ENCODE peak calls at places on chromosomes 16 and 17, in five cellular contexts. One of them, this sample, is unnamed. For H3K27me3, the result is how much of the 10 kb centered on the place peaks cover.

GRCh38 chr16:9647981-9648701 is 534.1 kb downstream of the GRIN2A start:
- DNase-seq in suprapubic skin: no peak
- DNase-seq in tibial artery: no peak
- DNase-seq in colonic mucosa: peak
- DNase-seq in HCT116: no peak
- DNase-seq in this sample: no peak

GRCh38 chr17:41885733-41886132 is 20.5 kb upstream of the KLHL11 start:
- DNase-seq in tibial artery: no peak
- DNase-seq in HCT116: no peak
- DNase-seq in suprapubic skin: no peak
- DNase-seq in colonic mucosa: no peak
- DNase-seq in this sample: no peak

GRCh38 chr17:73633736-73634135 is 10.5 kb downstream of the SDK2 start:
- DNase-seq in colonic mucosa: no peak
- DNase-seq in tibial artery: no peak
- DNase-seq in suprapubic skin: no peak
- DNase-seq in HCT116: no peak
- DNase-seq in this sample: no peak

GRCh38 chr16:85878875-85879274 is 20.1 kb upstream of the IRF8 start:
- DNase-seq in suprapubic skin: no peak
- DNase-seq in colonic mucosa: peak
- DNase-seq in tibial artery: no peak
- DNase-seq in HCT116: no peak
- DNase-seq in this sample: peak

GRCh38 chr17:76240461-76241204 is at the start of gene RNF157:
- DNase-seq in HCT116: no peak
- DNase-seq in suprapubic skin: no peak
- DNase-seq in tibial artery: no peak
- DNase-seq in colonic mucosa: peak
- DNase-seq in this sample: no peak

GRCh38 chr16:74449470-74449869 is 28.2 kb upstream of the CLEC18B start:
- DNase-seq in suprapubic skin: no peak
- DNase-seq in colonic mucosa: no peak
- DNase-seq in tibial artery: peak
- DNase-seq in HCT116: peak
- DNase-seq in this sample: no peak

GRCh38 chr16:52435573-52435972 is 111.4 kb downstream of the TOX3 start:
- DNase-seq in HCT116: no peak
- DNase-seq in tibial artery: no peak
- DNase-seq in colonic mucosa: no peak
- DNase-seq in suprapubic skin: no peak
- DNase-seq in this sample: peak

GRCh38 chr16:67917852-67918236 is 13.8 kb downstream of the CTRL start:
- DNase-seq in HCT116: peak
- DNase-seq in colonic mucosa: no peak
- DNase-seq in suprapubic skin: no peak
- DNase-seq in tibial artery: no peak
- DNase-seq in this sample: peak

GRCh38 chr17:66214893-66215528 is 14.2 kb downstream of the APOH start:
- DNase-seq in colonic mucosa: no peak
- DNase-seq in suprapubic skin: no peak
- DNase-seq in tibial artery: no peak
- DNase-seq in HCT116: no peak
- DNase-seq in this sample: no peak

GRCh38 chr16:27431773-27432599 is 30.0 kb downstream of the IL21R start:
- DNase-seq in tibial artery: no peak
- DNase-seq in suprapubic skin: peak
- DNase-seq in colonic mucosa: peak
- DNase-seq in HCT116: no peak
- DNase-seq in this sample: no peak

DNA sequence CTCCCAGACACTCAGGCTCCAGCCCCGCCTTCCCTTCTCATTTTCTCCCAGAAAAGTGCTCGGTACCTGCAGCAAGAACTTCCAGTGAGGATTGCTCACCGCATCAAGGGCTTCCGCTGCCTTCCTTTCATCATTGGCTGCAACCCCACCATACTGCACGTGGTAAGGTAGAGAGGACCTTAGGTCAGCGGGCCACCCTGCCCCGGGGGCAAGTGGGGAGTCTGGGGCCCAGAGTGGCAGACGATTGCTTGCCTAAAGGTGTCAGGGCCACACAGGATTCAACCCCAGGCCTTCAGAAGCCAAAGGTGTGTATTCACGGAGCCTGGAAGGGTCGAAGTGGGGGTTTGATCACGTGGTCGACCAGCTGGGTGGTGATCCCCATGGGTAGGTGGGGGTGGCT is 1.4 kb downstream of the BCKDK start:
- DNase-seq in suprapubic skin: no peak
- DNase-seq in colonic mucosa: no peak
- DNase-seq in HCT116: no peak
- DNase-seq in tibial artery: no peak
- DNase-seq in this sample: no peak
- H3K4me3 ChIP-seq in suprapubic skin: peak
- H3K4me3 ChIP-seq in colonic mucosa: no peak
- H3K4me3 ChIP-seq in HCT116: no peak
- H3K4me3 ChIP-seq in tibial artery: no peak
- H3K4me3 ChIP-seq in this sample: no peak

GRCh38 chr16:80974649-80975376 is 31.9 kb downstream of the CMC2 start:
- DNase-seq in HCT116: peak
- DNase-seq in tibial artery: no peak
- DNase-seq in colonic mucosa: no peak
- DNase-seq in suprapubic skin: no peak
- DNase-seq in this sample: no peak
- TF ChIP-seq CTCF in HCT116: peak
- TF ChIP-seq CTCF in tibial artery: no peak
- TF ChIP-seq CTCF in colonic mucosa: no peak
- TF ChIP-seq CTCF in suprapubic skin: no peak
- TF ChIP-seq CTCF in this sample: peak

GRCh38 chr17:79795795-79796569 is 895 bp downstream of the CBX8 start:
- DNase-seq in tibial artery: no peak
- DNase-seq in suprapubic skin: no peak
- DNase-seq in colonic mucosa: no peak
- DNase-seq in HCT116: no peak
- DNase-seq in this sample: no peak
- H3K27me3 ChIP-seq in tibial artery: under half
- H3K27me3 ChIP-seq in suprapubic skin: half or more
- H3K27me3 ChIP-seq in colonic mucosa: half or more
- H3K27me3 ChIP-seq in HCT116: under half
- H3K27me3 ChIP-seq in this sample: half or more

GRCh38 chr17:58340623-58340876 is 11.5 kb downstream of the SUPT4H1 start:
- DNase-seq in colonic mucosa: no peak
- DNase-seq in tibial artery: no peak
- DNase-seq in suprapubic skin: no peak
- DNase-seq in HCT116: no peak
- DNase-seq in this sample: no peak
- H3K4me3 ChIP-seq in colonic mucosa: no peak
- H3K4me3 ChIP-seq in tibial artery: no peak
- H3K4me3 ChIP-seq in suprapubic skin: no peak
- H3K4me3 ChIP-seq in HCT116: no peak
- H3K4me3 ChIP-seq in this sample: no peak

GRCh38 chr16:69798466-69798865 is 36.3 kb downstream of the WWP2 start:
- DNase-seq in colonic mucosa: no peak
- DNase-seq in HCT116: no peak
- DNase-seq in tibial artery: no peak
- DNase-seq in suprapubic skin: no peak
- DNase-seq in this sample: no peak
- TF ChIP-seq CTCF in colonic mucosa: no peak
- TF ChIP-seq CTCF in HCT116: peak
- TF ChIP-seq CTCF in tibial artery: peak
- TF ChIP-seq CTCF in suprapubic skin: no peak
- TF ChIP-seq CTCF in this sample: peak

DNA sequence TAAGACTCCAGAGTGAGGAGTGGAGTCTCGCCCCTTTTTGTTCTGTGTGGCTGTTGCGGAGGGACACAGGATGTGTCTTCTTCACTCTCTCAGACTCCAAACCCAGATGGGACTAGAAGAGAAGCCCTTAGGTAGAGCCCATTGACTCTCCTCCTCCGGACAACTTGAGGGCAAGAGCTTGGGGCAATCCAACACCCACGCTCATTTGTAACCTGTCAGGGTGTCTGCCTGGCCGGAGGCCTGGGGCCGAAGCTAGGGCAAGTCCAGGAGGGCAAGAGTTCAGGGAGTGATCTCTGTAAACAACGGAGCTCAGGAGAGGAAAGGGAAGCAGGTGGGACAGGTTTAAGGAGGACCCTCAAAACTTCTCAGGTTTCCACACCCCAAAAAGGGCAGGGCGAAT is 1.4 kb upstream of the HOXB1 start:
- DNase-seq in HCT116: no peak
- DNase-seq in colonic mucosa: no peak
- DNase-seq in suprapubic skin: no peak
- DNase-seq in tibial artery: no peak
- DNase-seq in this sample: no peak
- H3K27me3 ChIP-seq in HCT116: under half
- H3K27me3 ChIP-seq in colonic mucosa: under half
- H3K27me3 ChIP-seq in suprapubic skin: under half
- H3K27me3 ChIP-seq in tibial artery: under half
- H3K27me3 ChIP-seq in this sample: under half